ENCODE peak calls at places on chromosomes 16 and 17, in seven cellular contexts. Y is IMR-90, D is cardiac muscle cell, P is colonic mucosa, L is heart right ventricle, S is esophagus muscularis mucosa, T is fibroblast of lung. X is an unnamed sample.

GRCh38 chr16:54397190-54397835 is 110.7 kb upstream of the IRX3 start:
- DNase-seq in L (no peak), D (no peak), S (no peak), T (no peak), P (no peak), Y (no peak), X (no peak)

GRCh38 chr17:66526827-66527226 is 224.4 kb downstream of the PRKCA start:
- DNase-seq in Y (no peak), D (no peak), T (no peak), P (no peak), S (no peak), L (no peak), X (no peak)

GRCh38 chr17:82039695-82040299 is 2.3 kb upstream of the DCXR start:
- DNase-seq in D (no peak), L (no peak), Y (no peak), S (no peak), T (no peak), P (no peak), X (no peak)

GRCh38 chr17:1730345-1731193 is 6.1 kb downstream of the WDR81 start:
- DNase-seq in T (peak), S (no peak), P (peak), L (peak), Y (peak), D (no peak), X (peak)

GRCh38 chr17:11487469-11487868 is 110.8 kb upstream of the DNAH9 start:
- DNase-seq in L (no peak), S (peak), P (no peak), D (no peak), Y (no peak), T (no peak), X (no peak)

GRCh38 chr17:61361084-61361483 is 38.6 kb upstream of the TBX2 start:
- DNase-seq in D (no peak), T (peak), L (no peak), P (no peak), S (no peak), Y (peak), X (peak)

GRCh38 chr16:85291302-85292148 is 179.3 kb upstream of the CIBAR2 start:
- DNase-seq in T (peak), P (peak), Y (no peak), D (no peak), S (no peak), L (peak), X (no peak)

GRCh38 chr17:17814162-17815061 is 22.4 kb downstream of the SREBF1 start:
- DNase-seq in D (no peak), T (no peak), L (no peak), Y (no peak), P (no peak), S (no peak), X (no peak)

GRCh38 chr16:62067981-62068380 is 31.7 kb upstream of the CDH8 start:
- DNase-seq in D (no peak), L (no peak), S (no peak), T (no peak), Y (no peak), P (no peak), X (no peak)

GRCh38 chr16:31196324-31197088 is 6.1 kb downstream of the PYCARD start:
- DNase-seq in D (no peak), L (no peak), P (no peak), T (no peak), S (no peak), Y (no peak), X (no peak)

GRCh38 chr17:81842378-81842724 is 7.5 kb upstream of the PPP1R27 start:
- DNase-seq in S (no peak), D (no peak), P (no peak), L (no peak), T (no peak), Y (no peak), X (no peak)

GRCh38 chr17:61468263-61468907 is 16.2 kb downstream of the TBX4 start:
- DNase-seq in L (no peak), P (no peak), T (peak), S (no peak), D (no peak), Y (peak), X (no peak)

GRCh38 chr16:20899503-20900298 is 457 bp downstream of the DCUN1D3 start:
- DNase-seq in P (peak), Y (no peak), T (no peak), D (peak), L (no peak), S (no peak), X (no peak)

GRCh38 chr17:57485566-57485865 is 229.2 kb downstream of the MSI2 start:
- DNase-seq in L (no peak), D (no peak), Y (no peak), S (no peak), P (no peak), T (no peak), X (no peak)

GRCh38 chr16:96935-97381 is 18.9 kb downstream of the MPG start:
- DNase-seq in P (peak), L (peak), D (peak), Y (peak), T (peak), S (peak), X (peak)

GRCh38 chr17:81251091-81251942 is 12.2 kb downstream of the NDUFAF8 start:
- DNase-seq in P (peak), S (no peak), Y (no peak), T (no peak), L (peak), D (peak), X (no peak)

DNA sequence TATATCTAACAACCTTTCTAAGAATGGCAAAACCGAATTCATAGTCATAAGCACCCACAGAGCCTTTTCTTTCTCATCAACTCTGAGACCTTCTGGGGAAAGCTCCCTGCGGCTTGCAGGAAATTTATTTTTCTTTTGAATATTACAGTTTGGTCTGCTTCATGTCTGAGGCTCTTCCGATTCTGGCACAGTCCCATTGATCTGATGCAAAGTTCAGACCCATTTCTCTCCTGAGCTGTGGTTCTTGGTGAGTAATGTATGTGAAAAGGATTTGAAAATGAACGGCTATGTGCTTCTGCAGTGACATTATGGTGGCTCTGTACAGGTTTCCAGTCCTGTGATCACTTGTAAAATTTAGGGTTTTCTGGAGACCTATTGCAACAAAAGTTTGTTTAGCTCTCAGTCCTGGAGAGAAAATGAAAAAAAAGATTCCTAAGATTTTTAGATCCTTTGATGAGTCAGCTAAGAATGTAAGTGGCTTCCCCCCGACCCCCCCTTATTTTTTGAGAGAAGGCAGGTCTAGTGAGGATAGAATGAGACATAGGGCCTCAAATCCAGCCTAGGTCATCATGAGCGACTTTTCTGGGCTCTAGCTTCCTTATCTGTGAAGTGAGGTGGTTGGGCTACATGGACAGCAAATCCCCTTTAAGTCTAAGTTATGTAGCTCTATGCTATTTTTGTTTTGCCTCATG is 4.6 kb downstream of the GAN start:
- DNase-seq in S (no peak), T (peak), L (no peak), P (no peak), Y (peak), D (peak), X (peak)
- H3K4me3 ChIP-seq in S (no peak), T (no peak), L (no peak), P (no peak), Y (no peak), D (peak), X (no peak)

DNA sequence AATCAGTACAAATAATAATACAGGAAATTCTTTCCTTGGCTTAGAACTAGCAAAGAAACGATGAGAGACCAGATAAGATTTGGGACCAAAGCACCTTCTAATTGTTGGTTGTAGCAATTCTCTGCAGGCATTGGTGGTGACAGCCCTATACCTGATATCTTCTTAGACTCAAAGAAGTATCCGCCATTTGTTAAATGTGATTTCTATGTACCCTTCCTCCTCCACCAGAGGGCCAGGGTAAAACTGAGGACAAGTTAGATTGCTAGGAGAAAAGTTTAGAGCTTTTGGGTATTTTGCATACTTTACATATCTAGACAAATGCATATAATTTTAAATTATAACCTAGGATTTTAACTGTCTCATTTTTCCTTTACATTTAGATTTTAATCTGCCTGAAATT is 304.3 kb downstream of the HS3ST4 start:
- DNase-seq in D (no peak), L (no peak), P (no peak), S (no peak), Y (no peak), T (no peak), X (no peak)
- TF ChIP-seq CTCF in D (no peak), L (no peak), P (no peak), S (no peak), Y (no peak), T (no peak), X (no peak)

GRCh38 chr16:10870808-10871156 is 6.2 kb upstream of the CIITA start:
- DNase-seq in S (no peak), T (no peak), D (no peak), Y (no peak), P (no peak), L (no peak), X (no peak)

GRCh38 chr16:10868089-10868488 is 8.9 kb upstream of the CIITA start:
- DNase-seq in T (no peak), P (no peak), L (no peak), Y (no peak), S (no peak), D (no peak), X (no peak)

GRCh38 chr16:10868562-10869469 is 8.2 kb upstream of the CIITA start:
- DNase-seq in P (peak), Y (no peak), T (no peak), D (no peak), S (no peak), L (peak), X (no peak)

GRCh38 chr16:10871157-10871991 is 5.6 kb upstream of the CIITA start:
- DNase-seq in P (peak), T (peak), S (no peak), D (no peak), L (peak), Y (peak), X (peak)

DNA sequence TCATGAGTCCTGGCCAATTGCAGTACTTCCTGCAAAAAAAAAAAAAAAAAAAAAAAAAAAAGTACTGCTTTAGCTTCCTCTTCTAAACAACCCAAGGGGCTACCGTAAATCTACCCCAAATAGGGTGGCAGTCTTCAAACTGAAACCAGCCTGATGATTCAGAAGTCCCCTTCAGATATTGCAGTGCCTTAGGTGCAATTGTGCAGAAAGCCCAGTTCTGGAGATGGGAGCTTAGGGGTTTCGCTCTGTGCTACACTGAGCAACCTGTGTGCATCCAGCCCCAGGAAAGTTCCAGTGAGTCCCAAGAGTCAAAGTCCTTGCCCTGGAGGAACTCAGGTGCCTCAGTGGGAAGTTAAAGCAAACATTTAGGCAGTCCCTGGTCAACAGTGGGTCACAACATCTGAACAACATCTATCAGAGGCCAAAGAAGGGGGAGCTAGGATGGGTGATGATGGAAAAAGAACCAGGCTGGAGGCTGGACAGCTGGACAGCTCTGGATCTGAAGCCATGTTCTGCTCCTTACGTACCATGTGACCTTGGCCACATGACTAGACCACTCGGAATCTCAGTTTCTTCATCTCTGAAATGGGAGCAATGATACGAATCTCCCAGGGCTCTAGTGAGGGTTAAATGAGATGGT is 6.7 kb upstream of the CIITA start:
- DNase-seq in T (no peak), L (no peak), P (no peak), D (no peak), S (no peak), Y (no peak), X (no peak)
- H3K4me3 ChIP-seq in T (no peak), L (no peak), P (no peak), D (no peak), S (no peak), Y (no peak), X (no peak)

GRCh38 chr16:82169861-82170845 is at the start of gene MPHOSPH6:
- DNase-seq in L (peak), S (peak), D (peak), P (peak), T (peak), Y (peak), X (peak)
- TF ChIP-seq CTCF in L (no peak), S (no peak), D (no peak), P (no peak), T (no peak), Y (no peak), X (no peak)

DNA sequence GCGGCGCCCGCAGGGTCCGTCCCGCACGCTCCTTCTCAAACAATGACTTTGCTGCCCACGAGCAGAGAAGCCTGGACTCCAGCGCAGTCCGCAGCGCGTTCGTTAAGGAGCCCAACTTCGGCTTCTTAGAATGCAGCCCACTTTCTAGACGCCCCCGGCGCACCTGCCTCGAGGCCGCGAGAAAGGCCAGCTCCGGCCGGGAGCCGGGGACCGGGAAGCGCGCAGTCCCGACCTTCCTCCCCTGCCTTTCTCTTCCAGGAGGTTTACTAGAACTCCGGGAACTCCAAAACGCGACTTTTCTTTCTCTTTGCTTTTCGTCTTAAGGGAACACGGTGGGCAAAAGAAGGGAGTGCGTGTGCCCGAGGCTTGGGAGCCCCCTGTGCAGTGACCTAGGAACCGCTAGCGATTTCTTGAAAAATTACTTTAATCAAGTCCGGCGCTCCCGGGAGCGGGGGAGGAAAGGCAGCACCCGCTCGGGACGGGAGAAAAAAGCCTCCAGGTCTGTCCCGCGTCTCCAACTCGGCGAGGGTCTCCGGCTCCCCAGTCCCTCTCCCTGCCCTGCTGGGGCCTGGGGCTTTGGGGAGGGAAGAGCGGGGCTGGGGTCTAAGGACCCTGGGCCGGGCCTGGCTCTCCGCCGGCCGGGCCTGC is 2.6 kb downstream of the HNF1B start:
- DNase-seq in L (no peak), S (no peak), Y (peak), T (peak), P (no peak), D (peak), X (peak)
- H3K4me3 ChIP-seq in L (peak), S (peak), Y (peak), T (peak), P (peak), D (peak), X (peak)